ENCODE peak calls at places on chromosome 3, in five cellular contexts. One of them, this sample, is unnamed.

GRCh38 chr3:70072754-70073153 is 73.2 kb downstream of the SAMMSON start:
- ATAC-seq in RWPE2: no peak
- ATAC-seq in activated T-cell treated with anti-CD3 and anti-CD28 coated beads, Interleukin-2, amount 50 U/mL, for 4 hours: no peak
- ATAC-seq in left cardiac atrium: no peak
- ATAC-seq in activated naive CD8-positive, alpha-beta T cell treated with anti-CD3 and anti-CD28 coated beads, Interleukin-2, amount 10 ng/mL, durations not matched to agents 7 days and 5 days: no peak
- ATAC-seq in this sample: no peak

GRCh38 chr3:100329800-100330489 is 4.6 kb upstream of the NIT2 start:
- ATAC-seq in RWPE2: no peak
- ATAC-seq in activated T-cell treated with anti-CD3 and anti-CD28 coated beads, Interleukin-2, amount 50 U/mL, for 4 hours: no peak
- ATAC-seq in left cardiac atrium: no peak
- ATAC-seq in activated naive CD8-positive, alpha-beta T cell treated with anti-CD3 and anti-CD28 coated beads, Interleukin-2, amount 10 ng/mL, durations not matched to agents 7 days and 5 days: no peak
- ATAC-seq in this sample: no peak

GRCh38 chr3:71614426-71614825 is 30.9 kb upstream of the FOXP1 start:
- ATAC-seq in RWPE2: no peak
- ATAC-seq in activated T-cell treated with anti-CD3 and anti-CD28 coated beads, Interleukin-2, amount 50 U/mL, for 4 hours: no peak
- ATAC-seq in left cardiac atrium: no peak
- ATAC-seq in activated naive CD8-positive, alpha-beta T cell treated with anti-CD3 and anti-CD28 coated beads, Interleukin-2, amount 10 ng/mL, durations not matched to agents 7 days and 5 days: no peak
- ATAC-seq in this sample: no peak

GRCh38 chr3:143429628-143430514 is 310.3 kb downstream of the CHST2 start:
- ATAC-seq in RWPE2: no peak
- ATAC-seq in activated T-cell treated with anti-CD3 and anti-CD28 coated beads, Interleukin-2, amount 50 U/mL, for 4 hours: no peak
- ATAC-seq in left cardiac atrium: no peak
- ATAC-seq in activated naive CD8-positive, alpha-beta T cell treated with anti-CD3 and anti-CD28 coated beads, Interleukin-2, amount 10 ng/mL, durations not matched to agents 7 days and 5 days: no peak
- ATAC-seq in this sample: no peak

GRCh38 chr3:127525373-127525772 is 65.2 kb downstream of the TPRA1 start:
- ATAC-seq in RWPE2: peak
- ATAC-seq in activated T-cell treated with anti-CD3 and anti-CD28 coated beads, Interleukin-2, amount 50 U/mL, for 4 hours: no peak
- ATAC-seq in left cardiac atrium: no peak
- ATAC-seq in activated naive CD8-positive, alpha-beta T cell treated with anti-CD3 and anti-CD28 coated beads, Interleukin-2, amount 10 ng/mL, durations not matched to agents 7 days and 5 days: no peak
- ATAC-seq in this sample: peak

GRCh38 chr3:8608041-8608790 is 36.4 kb downstream of the SSUH2 start:
- ATAC-seq in RWPE2: no peak
- ATAC-seq in activated T-cell treated with anti-CD3 and anti-CD28 coated beads, Interleukin-2, amount 50 U/mL, for 4 hours: no peak
- ATAC-seq in left cardiac atrium: no peak
- ATAC-seq in activated naive CD8-positive, alpha-beta T cell treated with anti-CD3 and anti-CD28 coated beads, Interleukin-2, amount 10 ng/mL, durations not matched to agents 7 days and 5 days: no peak
- ATAC-seq in this sample: peak

GRCh38 chr3:168117853-168118313 is 22.2 kb upstream of the GOLIM4 start:
- ATAC-seq in RWPE2: peak
- ATAC-seq in activated T-cell treated with anti-CD3 and anti-CD28 coated beads, Interleukin-2, amount 50 U/mL, for 4 hours: no peak
- ATAC-seq in left cardiac atrium: no peak
- ATAC-seq in activated naive CD8-positive, alpha-beta T cell treated with anti-CD3 and anti-CD28 coated beads, Interleukin-2, amount 10 ng/mL, durations not matched to agents 7 days and 5 days: no peak
- ATAC-seq in this sample: peak

GRCh38 chr3:29384640-29385039 is 103.8 kb downstream of the RBMS3 start:
- ATAC-seq in RWPE2: no peak
- ATAC-seq in activated T-cell treated with anti-CD3 and anti-CD28 coated beads, Interleukin-2, amount 50 U/mL, for 4 hours: no peak
- ATAC-seq in left cardiac atrium: peak
- ATAC-seq in activated naive CD8-positive, alpha-beta T cell treated with anti-CD3 and anti-CD28 coated beads, Interleukin-2, amount 10 ng/mL, durations not matched to agents 7 days and 5 days: no peak
- ATAC-seq in this sample: no peak

GRCh38 chr3:198107840-198108734 is 148.1 kb downstream of the LMLN start:
- ATAC-seq in RWPE2: no peak
- ATAC-seq in activated T-cell treated with anti-CD3 and anti-CD28 coated beads, Interleukin-2, amount 50 U/mL, for 4 hours: no peak
- ATAC-seq in left cardiac atrium: no peak
- ATAC-seq in activated naive CD8-positive, alpha-beta T cell treated with anti-CD3 and anti-CD28 coated beads, Interleukin-2, amount 10 ng/mL, durations not matched to agents 7 days and 5 days: no peak
- ATAC-seq in this sample: no peak

GRCh38 chr3:101038393-101038792 is 45.2 kb upstream of the ABI3BP start:
- ATAC-seq in RWPE2: no peak
- ATAC-seq in activated T-cell treated with anti-CD3 and anti-CD28 coated beads, Interleukin-2, amount 50 U/mL, for 4 hours: no peak
- ATAC-seq in left cardiac atrium: peak
- ATAC-seq in activated naive CD8-positive, alpha-beta T cell treated with anti-CD3 and anti-CD28 coated beads, Interleukin-2, amount 10 ng/mL, durations not matched to agents 7 days and 5 days: no peak
- ATAC-seq in this sample: no peak

GRCh38 chr3:131739211-131739610 is 236.4 kb upstream of the MRPL3 start:
- ATAC-seq in RWPE2: no peak
- ATAC-seq in activated T-cell treated with anti-CD3 and anti-CD28 coated beads, Interleukin-2, amount 50 U/mL, for 4 hours: no peak
- ATAC-seq in left cardiac atrium: no peak
- ATAC-seq in activated naive CD8-positive, alpha-beta T cell treated with anti-CD3 and anti-CD28 coated beads, Interleukin-2, amount 10 ng/mL, durations not matched to agents 7 days and 5 days: no peak
- ATAC-seq in this sample: no peak

This sample was measured in esophagus mucosa.